ENCODE peak calls at places on chromosomes 13 and 19, in six cellular contexts. E is AML-193; C is T-helper 2 cell; N is NCI-H2107; D is stimulated activated CD4-positive, alpha-beta T cell treated with anti-CD3 and anti-CD28 coated beads, Interleukin-4, amount 100 ng/mL, for 4 hours; O is midbrain. J is an unnamed sample.

GRCh38 chr13:45206340-45206739 is 5.5 kb upstream of the KCTD4 start:
- DNase-seq in N (no peak), E (no peak), O (no peak), D (no peak), C (no peak), J (no peak)

GRCh38 chr19:40990972-40991381 is at the start of gene CYP2B6:
- DNase-seq in D (no peak), C (no peak), N (no peak), O (no peak), E (no peak), J (no peak)

GRCh38 chr13:36418022-36418805 is 14.1 kb upstream of the CCNA1 start:
- DNase-seq in N (no peak), D (no peak), E (peak), C (no peak), O (no peak), J (no peak)

GRCh38 chr19:36067681-36068080 is 13.0 kb downstream of the WDR62 start:
- DNase-seq in O (no peak), D (no peak), E (no peak), N (no peak), C (no peak), J (no peak)

GRCh38 chr19:5805465-5806132 is 732 bp downstream of the NRTN start:
- DNase-seq in E (peak), O (peak), C (no peak), N (peak), D (peak), J (no peak)

GRCh38 chr13:79867248-79867647 is 386.3 kb downstream of the NDFIP2 start:
- DNase-seq in N (no peak), C (no peak), D (no peak), O (no peak), E (peak), J (no peak)

GRCh38 chr19:31272707-31273106 is 76.5 kb downstream of the TSHZ3 start:
- DNase-seq in C (no peak), D (no peak), E (no peak), N (no peak), O (no peak), J (no peak)

GRCh38 chr13:33745370-33746324 is 72.3 kb upstream of the RFC3 start:
- DNase-seq in C (no peak), N (peak), O (no peak), E (no peak), D (no peak), J (no peak)

GRCh38 chr13:103640617-103641016 is 574.4 kb upstream of the SLC10A2 start:
- DNase-seq in N (no peak), O (no peak), C (no peak), E (no peak), D (no peak), J (no peak)

GRCh38 chr13:75197803-75198202 is 284.2 kb downstream of the TBC1D4 start:
- DNase-seq in N (no peak), O (no peak), E (no peak), D (no peak), C (no peak), J (no peak)

GRCh38 chr13:96848275-96848674 is 146.0 kb downstream of the OXGR1 start:
- DNase-seq in N (no peak), O (no peak), D (no peak), E (no peak), C (no peak), J (no peak)

GRCh38 chr19:10104130-10104513 is 1.6 kb upstream of the ANGPTL6 start:
- DNase-seq in N (no peak), D (no peak), E (no peak), O (no peak), C (no peak), J (no peak)

GRCh38 chr19:288911-289310 is 2.3 kb downstream of the PLPP2 start:
- DNase-seq in D (no peak), N (no peak), C (no peak), O (no peak), E (no peak), J (no peak)

GRCh38 chr13:111410232-111411021 is 90.0 kb downstream of the TEX29 start:
- DNase-seq in N (no peak), E (no peak), D (no peak), O (no peak), C (no peak), J (no peak)

GRCh38 chr13:47932953-47933687 is 68.0 kb downstream of the SUCLA2 start:
- DNase-seq in N (no peak), O (no peak), C (no peak), E (peak), D (no peak), J (no peak)

GRCh38 chr19:3618811-3619630 is 7.6 kb downstream of the CACTIN start:
- DNase-seq in N (no peak), O (no peak), D (no peak), E (no peak), C (no peak), J (no peak)

GRCh38 chr19:32168111-32168510 is 177.3 kb upstream of the ZNF507 start:
- DNase-seq in N (no peak), O (no peak), C (no peak), E (no peak), D (no peak), J (no peak)

GRCh38 chr19:3153286-3154230 is 17.7 kb downstream of the GNA15 start:
- DNase-seq in E (no peak), O (no peak), D (no peak), C (no peak), N (no peak), J (no peak)

GRCh38 chr13:101977475-101977874 is 424.4 kb downstream of the FGF14 start:
- DNase-seq in N (no peak), C (no peak), O (no peak), E (no peak), D (no peak), J (no peak)

GRCh38 chr13:101416181-101417042 is at the start of gene NALCN:
- DNase-seq in O (peak), C (no peak), D (no peak), E (no peak), N (no peak), J (no peak)

GRCh38 chr13:40470665-40471064 is 195.8 kb downstream of the FOXO1 start:
- DNase-seq in E (no peak), N (no peak), O (no peak), C (no peak), D (no peak), J (no peak)

GRCh38 chr19:8254286-8255001 is 45.3 kb downstream of the CERS4 start:
- DNase-seq in D (no peak), C (no peak), N (no peak), O (no peak), E (no peak), J (no peak)

GRCh38 chr19:53785196-53785889 is 38.8 kb downstream of the NLRP12 start:
- DNase-seq in D (no peak), E (no peak), C (no peak), O (no peak), N (no peak), J (no peak)

GRCh38 chr13:49638416-49639072 is 10.2 kb downstream of the ARL11 start:
- DNase-seq in N (no peak), D (no peak), O (no peak), E (no peak), C (no peak), J (no peak)

GRCh38 chr13:77239312-77239711 is 87.6 kb downstream of the MYCBP2 start:
- DNase-seq in C (no peak), D (no peak), E (no peak), O (no peak), N (no peak), J (no peak)

GRCh38 chr19:3651684-3652083 is 25.1 kb upstream of the CACTIN start:
- DNase-seq in C (no peak), O (no peak), E (no peak), N (no peak), D (no peak), J (no peak)

GRCh38 chr13:57624565-57625435 is 6.7 kb upstream of the PCDH17 start:
- DNase-seq in O (no peak), D (no peak), E (peak), N (peak), C (no peak), J (no peak)

GRCh38 chr13:46934749-46935148 is 37.9 kb upstream of the HTR2A start:
- DNase-seq in E (no peak), D (no peak), C (no peak), N (no peak), O (no peak), J (no peak)